ENCODE peak calls at places on chromosomes 2 and 18, in five cellular contexts. S is Panc1, Z is H1, H is upper lobe of right lung, D is OCI-LY7. A is an unnamed sample. For H3K4me1, the result is how much of the 10 kb centered on the place peaks cover.

GRCh38 chr2:118403658-118404451 is 315.6 kb downstream of the INSIG2 start:
- DNase-seq in H (no peak), Z (no peak), S (no peak), D (no peak), A (no peak)

GRCh38 chr18:76564117-76564516 is 69.1 kb upstream of the ZNF516 start:
- DNase-seq in Z (no peak), S (no peak), H (no peak), D (no peak), A (no peak)

GRCh38 chr2:143530753-143531152 is 401.5 kb downstream of the ARHGAP15 start:
- DNase-seq in S (no peak), H (no peak), Z (no peak), D (no peak), A (no peak)

GRCh38 chr2:150480241-150480640 is 7.2 kb downstream of the RND3 start:
- DNase-seq in S (no peak), D (no peak), H (no peak), Z (no peak), A (no peak)

GRCh38 chr2:138084206-138084605 is 119.9 kb downstream of the HNMT start:
- DNase-seq in H (no peak), S (no peak), Z (no peak), D (no peak), A (no peak)

GRCh38 chr2:238916176-238916874 is 68.4 kb downstream of the TWIST2 start:
- DNase-seq in D (no peak), H (peak), Z (no peak), S (no peak), A (no peak)

GRCh38 chr2:232888839-232889529 is 18.9 kb downstream of the SNORC start:
- DNase-seq in Z (no peak), H (no peak), D (no peak), S (no peak), A (no peak)

GRCh38 chr2:145068509-145068908 is 548.6 kb upstream of the ZEB2 start:
- DNase-seq in Z (no peak), S (no peak), H (no peak), D (no peak), A (no peak)

GRCh38 chr2:158060862-158061435 is 40.7 kb upstream of the UPP2 start:
- DNase-seq in S (no peak), Z (no peak), D (no peak), H (no peak), A (no peak)

GRCh38 chr2:26018184-26018716 is 15.6 kb upstream of the RAB10 start:
- DNase-seq in S (peak), D (no peak), Z (no peak), H (peak), A (no peak)

GRCh38 chr18:59748628-59749360 is 51.6 kb upstream of the CCBE1 start:
- DNase-seq in D (no peak), S (peak), Z (no peak), H (no peak), A (no peak)

GRCh38 chr2:108916397-108917077 is 72.5 kb downstream of the EDAR start:
- DNase-seq in D (no peak), Z (no peak), S (no peak), H (peak), A (no peak)

GRCh38 chr2:121479882-121480522 is 50.7 kb upstream of the RNU4ATAC start:
- DNase-seq in S (no peak), D (peak), H (no peak), Z (no peak), A (no peak)

GRCh38 chr18:27142891-27143290 is 42.2 kb downstream of the CHST9 start:
- DNase-seq in D (no peak), S (no peak), H (no peak), Z (no peak), A (no peak)

GRCh38 chr2:101540518-101540917 is 65.6 kb upstream of the RFX8 start:
- DNase-seq in D (no peak), Z (no peak), H (no peak), S (no peak), A (no peak)

GRCh38 chr2:94871226-94872087 is at the start of gene TEKT4:
- DNase-seq in Z (no peak), D (no peak), H (peak), S (no peak), A (no peak)

GRCh38 chr18:9260388-9261380 is 73.9 kb upstream of the TWSG1 start:
- DNase-seq in H (no peak), D (no peak), Z (no peak), S (no peak), A (no peak)

GRCh38 chr2:41698787-41699422 is 348.9 kb upstream of the PKDCC start:
- DNase-seq in S (no peak), D (peak), Z (peak), H (peak), A (no peak)

GRCh38 chr2:119701352-119701751 is 22.4 kb downstream of the TMEM177 start:
- DNase-seq in S (no peak), D (no peak), Z (no peak), H (no peak), A (no peak)

GRCh38 chr2:119702203-119702917 is 23.4 kb downstream of the TMEM177 start:
- DNase-seq in Z (no peak), S (no peak), H (no peak), D (no peak), A (no peak)

GRCh38 chr2:119704670-119705120 is 25.7 kb downstream of the TMEM177 start:
- DNase-seq in D (no peak), H (no peak), Z (no peak), S (no peak), A (no peak)

GRCh38 chr2:119703526-119703925 is 24.5 kb downstream of the TMEM177 start:
- DNase-seq in D (no peak), Z (no peak), H (no peak), S (no peak), A (no peak)

GRCh38 chr2:119702918-119703401 is 24.0 kb downstream of the TMEM177 start:
- DNase-seq in D (peak), S (peak), H (peak), Z (peak), A (no peak)
- H3K4me1 ChIP-seq in D (under half), S (under half), H (under half), Z (under half), A (under half)

DNA sequence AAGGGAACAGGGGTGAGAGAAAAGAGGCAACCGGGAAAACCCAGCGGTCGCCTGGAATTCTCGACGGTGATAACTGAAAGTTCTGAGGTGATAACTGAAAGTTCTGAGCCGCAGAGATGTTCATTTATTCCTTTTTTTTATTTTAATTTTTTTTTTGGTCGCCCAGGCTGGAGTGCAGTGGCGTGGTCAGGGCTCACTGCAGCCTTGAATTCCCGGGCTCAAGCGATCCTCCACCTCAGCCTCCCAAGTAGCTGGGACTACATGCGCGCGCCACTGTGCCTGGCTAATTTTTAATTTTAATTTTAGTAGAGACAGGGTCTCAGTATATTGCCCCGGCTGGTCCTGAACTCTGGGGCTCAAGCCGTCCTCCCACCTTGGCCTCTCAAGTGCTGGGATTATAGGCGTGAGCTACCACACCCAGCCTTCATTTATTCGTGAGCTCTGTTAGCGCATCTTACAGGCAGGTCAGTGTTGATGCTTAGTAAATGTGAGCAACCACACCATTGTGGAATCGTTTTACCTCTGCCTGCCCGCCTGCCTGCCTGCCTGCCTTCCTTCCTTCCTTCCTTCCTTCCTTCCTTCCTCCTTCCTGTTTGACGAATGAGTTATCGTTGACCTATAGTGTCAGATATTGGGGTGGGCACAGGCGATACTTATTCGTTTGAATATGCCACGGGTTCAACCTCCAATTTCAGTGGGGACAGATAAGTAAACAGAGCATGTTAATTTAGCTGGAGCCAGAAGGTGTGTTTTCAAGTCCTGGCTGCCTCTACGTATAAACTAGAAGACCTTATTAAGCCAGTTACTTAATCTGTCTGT is 555 bp upstream of the E2F6 start:
- DNase-seq in S (no peak), H (no peak), D (peak), Z (no peak), A (no peak)
- H3K27ac ChIP-seq in S (peak), H (peak), D (no peak), Z (no peak), A (peak)

GRCh38 chr2:192072261-192072660 is 122.5 kb downstream of the TMEFF2 start:
- DNase-seq in D (no peak), Z (no peak), S (no peak), H (no peak), A (no peak)
- H3K4me1 ChIP-seq in D (under half), Z (under half), S (under half), H (under half), A (under half)

GRCh38 chr2:106026271-106027190 is 167.6 kb downstream of the UXS1 start:
- DNase-seq in D (no peak), Z (no peak), H (no peak), S (no peak), A (no peak)
- H3K27ac ChIP-seq in D (no peak), Z (no peak), H (no peak), S (no peak), A (no peak)

GRCh38 chr2:42932271-42933151 is 140.1 kb upstream of the HAAO start:
- DNase-seq in S (no peak), Z (no peak), H (no peak), D (no peak), A (no peak)
- H3K4me1 ChIP-seq in S (under half), Z (under half), H (half or more), D (under half), A (half or more)

DNA sequence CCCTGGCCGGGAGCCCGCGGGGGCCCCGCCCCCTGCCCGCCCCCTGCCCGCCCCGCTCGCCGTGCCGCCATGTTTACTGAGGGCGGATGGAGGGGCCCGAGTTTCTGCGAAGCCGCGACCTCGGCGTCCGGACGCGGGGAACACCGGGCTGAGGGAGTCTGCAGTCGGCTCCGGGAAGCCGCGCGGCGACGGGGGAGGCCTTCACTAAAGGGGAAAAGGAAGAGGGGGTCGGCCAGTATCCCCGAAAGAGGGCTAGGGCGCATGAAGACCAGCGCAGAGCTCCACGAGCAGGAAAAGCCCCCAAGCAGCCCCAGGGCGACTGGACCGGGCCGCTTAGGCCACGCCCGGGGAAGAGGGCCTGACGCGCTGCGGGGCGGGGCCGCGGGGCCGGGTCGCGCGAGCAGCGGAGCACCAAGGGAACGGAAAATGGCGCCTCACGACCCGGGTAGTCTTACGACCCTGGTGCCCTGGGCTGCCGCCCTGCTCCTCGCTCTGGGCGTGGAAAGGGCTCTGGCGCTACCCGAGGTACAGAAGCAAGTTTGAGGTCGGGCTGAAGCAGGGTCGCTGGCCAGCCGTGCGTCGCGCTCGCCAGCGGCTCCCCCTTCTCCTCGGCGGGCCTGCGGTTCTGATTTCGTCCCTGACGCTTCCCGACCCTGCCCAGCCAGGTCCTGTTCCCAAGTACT is at the start of the genes ATRAID and SLC5A6:
- DNase-seq in S (no peak), D (peak), H (peak), Z (peak), A (peak)
- H3K27ac ChIP-seq in S (peak), D (peak), H (peak), Z (peak), A (peak)

A was measured in esophagus squamous epithelium.